ENCODE peak calls at places on chromosomes 6 and 20, in nine cellular contexts. T, A, P, Z, E, U, G, O and W are unnamed samples.

GRCh38 chr20:64131406-64131805 is 24.0 kb upstream of the NPBWR2 start:
- DNase-seq in T (peak; percentile 11), A (no peak), P (no peak), Z (no peak), E (peak; percentile 34), U (no peak), G (peak; percentile 8), O (peak; percentile 69), W (peak; percentile 23)

GRCh38 chr6:54980511-54981275 is 134.1 kb downstream of the FAM83B start:
- DNase-seq in T (no peak), A (no peak), P (no peak), Z (peak; percentile 83), E (no peak), U (no peak), G (no peak), O (peak; percentile 80), W (no peak)

GRCh38 chr6:74936886-74937285 is 269.0 kb downstream of the COL12A1 start:
- DNase-seq in T (peak; percentile 87), A (no peak), P (no peak), Z (peak; percentile 86), E (no peak), U (no peak), G (peak; percentile 34), O (peak; percentile 13), W (no peak)

GRCh38 chr6:75386050-75386770 is 101.6 kb upstream of the TMEM30A start:
- DNase-seq in T (peak; percentile 53), A (no peak), P (no peak), Z (peak; percentile 88), E (no peak), U (no peak), G (no peak), O (no peak), W (no peak)

GRCh38 chr20:44160133-44160532 is 26.9 kb downstream of the JPH2 start:
- DNase-seq in T (no peak), A (no peak), P (no peak), Z (no peak), E (no peak), U (no peak), G (no peak), O (no peak), W (no peak)

GRCh38 chr20:62220666-62221568 is 839 bp upstream of the HRH3 start:
- DNase-seq in T (no peak), A (no peak), P (no peak), Z (no peak), E (no peak), U (peak; percentile 42), G (no peak), O (no peak), W (no peak)

GRCh38 chr20:62454936-62455673 is 20.7 kb downstream of the GATA5 start:
- DNase-seq in T (no peak), A (no peak), P (no peak), Z (no peak), E (no peak), U (no peak), G (no peak), O (no peak), W (no peak)

GRCh38 chr6:85405175-85405852 is 44.6 kb upstream of the NT5E start:
- DNase-seq in T (no peak), A (no peak), P (no peak), Z (peak; percentile 74), E (no peak), U (no peak), G (no peak), O (peak; percentile 56), W (no peak)

GRCh38 chr6:168650686-168651085 is 209.7 kb downstream of the SMOC2 start:
- DNase-seq in T (no peak), A (no peak), P (no peak), Z (no peak), E (no peak), U (no peak), G (no peak), O (no peak), W (no peak)

GRCh38 chr6:163568275-163568674 is 153.8 kb downstream of the QKI start:
- DNase-seq in T (no peak), A (no peak), P (no peak), Z (no peak), E (no peak), U (no peak), G (no peak), O (no peak), W (no peak)

GRCh38 chr6:169425628-169426370 is 172.2 kb upstream of the THBS2 start:
- DNase-seq in T (no peak), A (no peak), P (no peak), Z (no peak), E (no peak), U (no peak), G (peak; percentile 33), O (no peak), W (no peak)

GRCh38 chr6:146224449-146224848 is 195.6 kb downstream of the GRM1 start:
- DNase-seq in T (no peak), A (no peak), P (no peak), Z (peak; percentile 6), E (no peak), U (no peak), G (peak; percentile 12), O (no peak), W (no peak)

GRCh38 chr6:100342830-100343229 is 121.9 kb downstream of the SIM1 start:
- DNase-seq in T (peak; percentile 64), A (no peak), P (no peak), Z (peak; percentile 93), E (no peak), U (no peak), G (peak; percentile 67), O (no peak), W (no peak)

GRCh38 chr6:168166627-168167026 is 87.6 kb upstream of the FRMD1 start:
- DNase-seq in T (no peak), A (no peak), P (no peak), Z (no peak), E (no peak), U (no peak), G (no peak), O (no peak), W (no peak)

GRCh38 chr6:85920782-85921181 is 278.1 kb upstream of the SYNCRIP start:
- DNase-seq in T (no peak), A (no peak), P (no peak), Z (no peak), E (peak; percentile 74), U (no peak), G (no peak), O (peak; percentile 11), W (no peak)

GRCh38 chr6:89180971-89181370 is 35.1 kb downstream of the PM20D2 start:
- DNase-seq in T (no peak), A (no peak), P (no peak), Z (no peak), E (no peak), U (no peak), G (no peak), O (no peak), W (no peak)

GRCh38 chr20:12531626-12532025 is 477.1 kb upstream of the SPTLC3 start:
- DNase-seq in T (no peak), A (no peak), P (no peak), Z (no peak), E (no peak), U (no peak), G (no peak), O (no peak), W (no peak)

GRCh38 chr6:31896493-31896855 is 1.0 kb downstream of the EHMT2 start:
- DNase-seq in T (no peak), A (no peak), P (no peak), Z (no peak), E (no peak), U (no peak), G (no peak), O (no peak), W (no peak)

GRCh38 chr6:65999288-65999791 is 292.3 kb upstream of the EYS start:
- DNase-seq in T (no peak), A (no peak), P (no peak), Z (no peak), E (no peak), U (no peak), G (no peak), O (no peak), W (no peak)

DNA sequence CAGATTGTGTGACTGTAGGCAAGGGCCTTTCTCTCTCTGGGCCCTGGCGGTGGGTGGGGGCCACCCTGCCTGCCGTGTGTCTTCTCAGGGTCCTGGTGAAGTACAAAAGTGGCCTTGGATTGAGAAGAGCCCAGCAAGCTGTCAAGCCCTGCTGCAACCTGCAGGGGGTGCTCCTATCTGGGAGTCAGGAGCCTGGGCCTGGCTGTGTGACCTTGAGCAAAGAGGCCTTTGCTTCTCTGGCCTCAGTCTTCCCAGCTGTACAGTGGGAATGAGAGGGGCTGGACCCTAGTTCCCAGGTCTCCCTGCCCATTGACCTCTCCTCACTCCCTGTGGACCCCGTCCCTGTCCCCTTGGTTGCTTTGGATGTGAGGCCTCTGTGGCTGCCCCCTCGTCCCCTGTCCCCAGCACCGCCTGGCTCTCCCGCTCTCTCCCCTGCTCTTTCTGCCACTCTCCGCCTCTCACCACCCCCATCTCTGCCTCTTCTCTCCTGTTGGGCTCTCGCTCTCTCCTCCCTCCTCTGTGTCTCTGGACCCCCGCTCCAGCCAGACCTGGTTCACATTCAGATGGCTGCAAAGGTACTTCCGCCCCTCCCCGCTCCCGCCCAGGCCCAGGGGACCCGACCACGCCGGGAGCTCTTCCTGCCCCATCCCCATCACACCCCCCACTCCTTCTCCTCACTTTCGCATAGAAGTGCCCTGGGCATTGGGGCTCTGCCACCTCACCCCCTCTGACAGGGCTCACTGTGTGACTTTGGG is 46.7 kb downstream of the SRC start:
- DNase-seq in T (peak; percentile 45), A (peak; percentile 8), P (no peak), Z (no peak), E (peak; percentile 39), U (no peak), G (peak; percentile 30), O (peak; percentile 27), W (peak; percentile 53)
- TF ChIP-seq CTCF in T (peak; percentile 54), A (no peak), P (no peak), Z (peak; percentile 29), E (no peak), U (peak; percentile 21), G (peak; percentile 29), O (peak; percentile 57), W (peak; percentile 25)

GRCh38 chr6:80457044-80457933 is 350.8 kb downstream of the BCKDHB start:
- DNase-seq in T (peak; percentile 97), A (peak; percentile 66), P (peak; percentile 65), Z (peak; percentile 97), E (no peak), U (no peak), G (peak; percentile 97), O (peak; percentile 90), W (no peak)
- TF ChIP-seq CTCF in T (no peak), A (no peak), P (no peak), Z (no peak), E (no peak), U (no peak), G (no peak), O (no peak), W (no peak)

DNA sequence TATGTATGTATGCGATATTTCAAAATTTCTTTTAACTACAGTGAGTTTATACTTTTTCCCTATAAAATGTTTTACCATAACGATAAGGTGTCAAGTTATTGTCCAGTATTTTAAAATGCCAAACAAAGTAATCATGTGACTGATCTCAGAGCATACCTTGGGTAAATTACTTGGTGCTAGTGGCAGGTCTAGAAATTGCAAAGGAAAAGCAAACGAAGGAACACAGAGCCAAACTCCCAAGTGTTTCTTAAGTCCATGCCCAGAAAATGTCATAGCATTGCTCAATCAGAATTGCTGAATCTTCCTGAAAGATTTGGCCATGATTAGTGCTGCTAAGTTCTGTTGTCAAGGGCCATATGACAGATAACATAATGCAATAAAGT is 77.5 kb downstream of the CAP2 start:
- DNase-seq in T (peak; percentile 56), A (no peak), P (peak; percentile 49), Z (peak; percentile 70), E (no peak), U (no peak), G (peak; percentile 96), O (peak; percentile 9), W (no peak)
- TF ChIP-seq CTCF in T (no peak), A (no peak), P (no peak), Z (no peak), E (no peak), U (no peak), G (peak; percentile 28), O (no peak), W (no peak)

GRCh38 chr6:104483225-104483834 is 376.4 kb downstream of the HACE1 start:
- DNase-seq in T (peak; percentile 61), A (no peak), P (no peak), Z (no peak), E (no peak), U (no peak), G (peak; percentile 59), O (peak; percentile 44), W (no peak)
- TF ChIP-seq CTCF in T (peak; percentile 62), A (no peak), P (no peak), Z (no peak), E (no peak), U (no peak), G (peak; percentile 53), O (peak; percentile 67), W (no peak)